ENCODE peak calls at places on chromosomes 11 and 22, in seven cellular contexts. R is colonic mucosa, X is stomach, J is astrocyte of the spinal cord, U is sigmoid colon, C is IMR-90, G is brain microvascular endothelial cell. K is an unnamed sample.

GRCh38 chr11:102886999-102887398 is 12.2 kb upstream of the MMP12 start:
- DNase-seq in R (no peak), X (no peak), J (no peak), U (no peak), C (no peak), G (no peak), K (no peak)

GRCh38 chr11:58739725-58740430 is 8.1 kb upstream of the GLYAT start:
- DNase-seq in R (no peak), X (no peak), J (peak; percentile 3), U (no peak), C (peak; percentile 32), G (peak; percentile 2), K (no peak)

GRCh38 chr11:78801161-78801884 is 226.7 kb upstream of the NARS2 start:
- DNase-seq in R (peak; percentile 50), X (peak; percentile 69), J (peak; percentile 96), U (peak; percentile 86), C (peak; percentile 98), G (peak; percentile 92), K (peak; percentile 96)

GRCh38 chr11:10920205-10920604 is 62.4 kb upstream of the ZBED5 start:
- DNase-seq in R (no peak), X (no peak), J (no peak), U (no peak), C (peak; percentile 83), G (peak; percentile 38), K (no peak)

GRCh38 chr11:21988477-21988876 is 204.4 kb upstream of the ANO5 start:
- DNase-seq in R (no peak), X (no peak), J (no peak), U (no peak), C (no peak), G (no peak), K (no peak)

GRCh38 chr22:40054486-40054885 is 59.7 kb downstream of the FAM83F start:
- DNase-seq in R (no peak), X (no peak), J (no peak), U (no peak), C (no peak), G (no peak), K (no peak)

GRCh38 chr22:46105494-46106278 is 44.6 kb upstream of the PPARA start:
- DNase-seq in R (no peak), X (peak; percentile 79), J (peak; percentile 77), U (peak; percentile 86), C (peak; percentile 59), G (peak; percentile 27), K (peak; percentile 51)

GRCh38 chr11:17822021-17822781 is 87.6 kb downstream of the KCNC1 start:
- DNase-seq in R (no peak), X (no peak), J (peak; percentile 4), U (no peak), C (peak; percentile 82), G (peak; percentile 39), K (peak; percentile 54)

GRCh38 chr22:46382524-46382923 is 47.0 kb downstream of the TRMU start:
- DNase-seq in R (no peak), X (no peak), J (no peak), U (no peak), C (no peak), G (no peak), K (no peak)

GRCh38 chr11:130609121-130610035 is 160.9 kb downstream of the ADAMTS15 start:
- DNase-seq in R (peak; percentile 71), X (peak; percentile 57), J (no peak), U (peak; percentile 94), C (no peak), G (peak; percentile 39), K (no peak)

GRCh38 chr22:43186272-43187170 is at the start of gene TTLL12:
- DNase-seq in R (no peak), X (peak; percentile 56), J (peak; percentile 35), U (peak; percentile 75), C (peak; percentile 21), G (peak; percentile 7), K (no peak)

GRCh38 chr11:83736689-83737088 is 450.5 kb upstream of the CCDC90B start:
- DNase-seq in R (no peak), X (no peak), J (no peak), U (no peak), C (no peak), G (no peak), K (no peak)

GRCh38 chr22:49281467-49282340 is 546.0 kb downstream of the BRD1 start:
- DNase-seq in R (no peak), X (no peak), J (no peak), U (no peak), C (no peak), G (peak; percentile 2), K (no peak)

GRCh38 chr11:114111369-114112042 is 52.0 kb downstream of the ZBTB16 start:
- DNase-seq in R (no peak), X (no peak), J (peak; percentile 93), U (no peak), C (no peak), G (peak; percentile 18), K (no peak)

GRCh38 chr22:25059438-25059837 is 106.9 kb downstream of the KIAA1671 start:
- DNase-seq in R (no peak), X (no peak), J (no peak), U (no peak), C (no peak), G (no peak), K (no peak)

GRCh38 chr11:64734786-64735761 is 8.9 kb downstream of the RASGRP2 start:
- DNase-seq in R (no peak), X (no peak), J (no peak), U (no peak), C (no peak), G (no peak), K (no peak)

GRCh38 chr11:60129853-60130252 is 41.4 kb downstream of the MS4A2 start:
- DNase-seq in R (no peak), X (no peak), J (no peak), U (no peak), C (no peak), G (no peak), K (no peak)

GRCh38 chr22:26658671-26659478 is 1.5 kb downstream of the MIAT start:
- DNase-seq in R (peak; percentile 54), X (peak; percentile 40), J (peak; percentile 89), U (no peak), C (peak; percentile 97), G (peak; percentile 94), K (peak; percentile 47)

GRCh38 chr11:42812408-42812807 is 499.4 kb upstream of the API5 start:
- DNase-seq in R (no peak), X (no peak), J (no peak), U (no peak), C (no peak), G (no peak), K (no peak)

GRCh38 chr11:61057615-61058014 is 44.7 kb upstream of the CD5 start:
- DNase-seq in R (no peak), X (no peak), J (no peak), U (peak; percentile 20), C (no peak), G (no peak), K (no peak)

GRCh38 chr11:119491753-119492455 is 68.9 kb upstream of the THY1 start:
- DNase-seq in R (no peak), X (no peak), J (no peak), U (no peak), C (peak; percentile 12), G (peak; percentile 26), K (no peak)

GRCh38 chr11:71293961-71294782 is 41.8 kb upstream of the SHANK2 start:
- DNase-seq in R (peak; percentile 11), X (peak; percentile 18), J (no peak), U (peak; percentile 25), C (no peak), G (no peak), K (no peak)

GRCh38 chr11:83219095-83219494 is 25.6 kb downstream of the ANKRD42 start:
- DNase-seq in R (no peak), X (no peak), J (no peak), U (no peak), C (no peak), G (no peak), K (no peak)

GRCh38 chr11:1853376-1854131 is 670 bp downstream of the LSP1 start:
- DNase-seq in R (no peak), X (no peak), J (no peak), U (no peak), C (no peak), G (no peak), K (no peak)

GRCh38 chr22:35591696-35592417 is 25.3 kb downstream of the MB start:
- DNase-seq in R (no peak), X (no peak), J (no peak), U (no peak), C (no peak), G (no peak), K (no peak)

GRCh38 chr11:97622795-97623194 is 1233.0 kb downstream of the JRKL start:
- DNase-seq in R (no peak), X (no peak), J (peak; percentile 15), U (no peak), C (no peak), G (no peak), K (no peak)
- TF ChIP-seq CTCF in R (no peak), X (no peak), J (no peak), U (no peak), C (no peak), G (no peak), K (no peak)

DNA sequence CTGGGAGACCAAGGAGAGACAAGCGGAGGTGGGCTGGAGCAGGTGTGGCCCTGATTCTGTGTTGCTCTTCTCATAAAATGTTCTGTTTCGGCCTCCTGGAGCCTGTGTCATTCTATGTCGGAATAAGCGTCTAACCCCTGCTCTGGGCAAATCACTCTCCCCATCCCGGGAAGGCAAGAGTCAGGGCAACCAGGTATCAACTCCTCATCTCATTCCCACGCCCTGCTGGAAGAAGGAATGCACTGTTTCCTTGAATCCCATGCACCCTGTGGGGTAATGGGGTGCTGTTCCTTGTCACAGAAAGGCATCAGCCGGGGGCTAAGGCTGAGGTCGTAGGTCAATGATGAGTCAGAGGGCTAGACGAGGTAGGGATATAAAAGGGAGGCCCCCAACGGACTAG is 2.6 kb downstream of the FAM180B start:
- DNase-seq in R (no peak), X (no peak), J (no peak), U (no peak), C (no peak), G (no peak), K (no peak)
- H3K4me3 ChIP-seq in R (no peak overlapping the region), X (peak overlapping the region; percentile 42), J (no peak overlapping the region), U (peak overlapping the region; percentile 51), C (no peak overlapping the region), G (peak overlapping the region; percentile 42), K (no peak overlapping the region)

GRCh38 chr11:120564573-120565301 is 53.2 kb downstream of the GRIK4 start:
- DNase-seq in R (no peak), X (no peak), J (peak; percentile 25), U (no peak), C (peak; percentile 75), G (peak; percentile 67), K (no peak)
- TF ChIP-seq CTCF in R (no peak), X (no peak), J (peak; percentile 35), U (no peak), C (peak; percentile 40), G (peak; percentile 32), K (peak; percentile 45)

GRCh38 chr11:57223601-57224000 is 13.4 kb downstream of the APLNR start:
- DNase-seq in R (no peak), X (no peak), J (no peak), U (no peak), C (peak; percentile 23), G (no peak), K (peak; percentile 17)

GRCh38 chr11:57228600-57228999 is 8.4 kb downstream of the APLNR start:
- DNase-seq in R (no peak), X (no peak), J (no peak), U (no peak), C (no peak), G (no peak), K (no peak)

GRCh38 chr11:57222239-57222638 is 14.8 kb downstream of the APLNR start:
- DNase-seq in R (no peak), X (no peak), J (no peak), U (no peak), C (no peak), G (no peak), K (no peak)

GRCh38 chr11:57224537-57224936 is 12.5 kb downstream of the APLNR start:
- DNase-seq in R (no peak), X (no peak), J (no peak), U (no peak), C (peak; percentile 53), G (peak; percentile 16), K (peak; percentile 46)

GRCh38 chr11:57224126-57224525 is 12.9 kb downstream of the APLNR start:
- DNase-seq in R (no peak), X (no peak), J (no peak), U (no peak), C (no peak), G (no peak), K (no peak)
- H3K4me3 ChIP-seq in R (no peak overlapping the region), X (no peak overlapping the region), J (no peak overlapping the region), U (no peak overlapping the region), C (no peak overlapping the region), G (no peak overlapping the region), K (no peak overlapping the region)

K was measured in AG04449.